ENCODE peak calls at places on chromosome 19, in seven cellular contexts. N is HepG2, T is K562, O is Panc1, W is H1, M is SK-N-SH, B is GM12878. Z is an unnamed sample.

GRCh38 chr19:58475714-58476497 is at the start of gene ZNF446:
- DNase-seq in N (peak), T (peak), O (peak), W (peak), M (peak), B (peak), Z (peak)

GRCh38 chr19:50830266-50831025 is 2.9 kb downstream of the KLK15 start:
- DNase-seq in N (no peak), T (no peak), O (no peak), W (no peak), M (peak), B (no peak), Z (no peak)

GRCh38 chr19:31356587-31357314 is 7.5 kb upstream of the TSHZ3 start:
- DNase-seq in N (no peak), T (peak), O (no peak), W (peak), M (peak), B (no peak), Z (no peak)

GRCh38 chr19:7928741-7929701 is 3.1 kb upstream of the CTXN1 start:
- DNase-seq in N (peak), T (peak), O (no peak), W (peak), M (peak), B (no peak), Z (no peak)

GRCh38 chr19:51507640-51508058 is 6.0 kb upstream of the SIGLEC12 start:
- DNase-seq in N (no peak), T (peak), O (no peak), W (no peak), M (no peak), B (no peak), Z (no peak)

GRCh38 chr19:41870401-41870873 is 6.6 kb upstream of the CD79A start:
- DNase-seq in N (no peak), T (no peak), O (no peak), W (no peak), M (peak), B (no peak), Z (no peak)

GRCh38 chr19:47296036-47296435 is 13.6 kb upstream of the C5AR1 start:
- DNase-seq in N (peak), T (peak), O (peak), W (peak), M (peak), B (no peak), Z (peak)

GRCh38 chr19:55459950-55460657 is 1.3 kb downstream of the ISOC2 start:
- DNase-seq in N (peak), T (no peak), O (no peak), W (no peak), M (peak), B (no peak), Z (no peak)

GRCh38 chr19:42200116-42200740 is 17.2 kb downstream of the DEDD2 start:
- DNase-seq in N (no peak), T (no peak), O (no peak), W (no peak), M (no peak), B (no peak), Z (no peak)

GRCh38 chr19:12786149-12786870 is 5.0 kb upstream of the JUNB start:
- DNase-seq in N (no peak), T (no peak), O (no peak), W (no peak), M (peak), B (no peak), Z (no peak)

GRCh38 chr19:46442808-46443450 is 14.2 kb upstream of the PNMA8C start:
- DNase-seq in N (no peak), T (no peak), O (no peak), W (no peak), M (no peak), B (no peak), Z (no peak)

GRCh38 chr19:43950834-43951626 is at the start of gene ZNF221:
- DNase-seq in N (peak), T (peak), O (peak), W (peak), M (peak), B (peak), Z (peak)

GRCh38 chr19:2184422-2185012 is 20.8 kb downstream of the DOT1L start:
- DNase-seq in N (no peak), T (no peak), O (no peak), W (no peak), M (no peak), B (no peak), Z (no peak)

DNA sequence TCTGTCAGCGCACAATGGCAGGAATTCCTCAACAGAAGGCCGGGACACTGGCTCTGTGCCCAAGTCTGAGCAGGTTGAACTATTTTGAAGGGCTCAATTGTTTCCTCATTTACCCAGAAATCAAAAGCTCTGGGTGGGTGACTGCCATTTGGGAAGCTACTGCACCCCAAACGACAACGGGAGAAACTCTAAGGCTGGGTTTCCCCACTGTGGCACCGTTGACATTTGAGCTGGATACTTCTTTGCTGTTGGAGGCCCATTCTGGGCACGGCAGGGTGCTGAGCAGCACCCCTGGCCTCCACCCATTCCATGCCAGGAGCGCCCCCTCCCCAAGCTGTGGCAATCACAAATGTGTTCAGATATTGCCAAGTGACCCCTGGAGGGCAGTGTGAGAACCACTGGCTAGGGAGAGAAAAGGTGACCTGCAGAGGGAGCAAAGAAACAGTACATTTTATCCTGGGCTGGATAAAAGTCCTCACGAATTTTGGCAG is 62.5 kb downstream of the RFX2 start:
- DNase-seq in N (peak), T (peak), O (peak), W (peak), M (peak), B (no peak), Z (peak)
- H3K27ac ChIP-seq in N (no peak), T (no peak), O (no peak), W (no peak), M (peak), B (no peak), Z (no peak)

DNA sequence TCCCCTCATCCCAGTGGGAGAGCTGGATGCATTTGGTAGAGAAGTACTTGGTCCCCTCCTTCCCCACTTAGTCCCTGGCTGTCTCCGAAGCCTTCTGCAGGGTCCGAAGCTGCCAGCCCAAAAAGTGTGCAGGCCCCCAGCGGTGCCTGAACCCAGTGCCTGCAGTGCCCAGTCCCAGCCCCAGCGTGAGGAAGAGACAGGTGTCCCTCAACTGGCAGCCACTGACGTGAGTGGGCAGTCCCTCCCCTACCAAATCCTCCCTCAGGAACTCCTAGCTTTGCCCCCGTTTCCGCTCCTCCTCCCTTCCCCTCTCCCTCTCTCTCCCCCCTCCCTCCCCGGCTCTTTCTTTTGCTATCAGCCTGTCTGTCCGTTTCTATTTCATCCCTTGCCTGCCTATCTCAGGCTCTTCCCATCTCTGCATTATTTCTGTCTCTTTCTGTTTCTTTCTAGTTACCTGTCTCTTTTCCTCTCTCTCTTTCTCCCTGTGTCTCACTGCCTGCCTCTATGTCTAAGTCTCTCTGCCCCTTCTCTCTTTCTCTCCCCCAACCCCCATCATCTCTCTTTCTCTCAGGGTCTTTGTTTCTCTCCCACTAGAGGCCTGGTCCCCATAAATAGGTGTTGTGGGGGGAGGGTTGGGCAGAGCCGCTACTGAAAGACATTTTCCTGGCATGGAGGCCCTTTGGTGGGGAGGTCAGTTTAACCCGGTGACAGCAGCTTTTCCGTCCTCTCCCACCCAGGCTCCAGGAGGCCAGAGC is 1.7 kb upstream of the LTBP4 start:
- DNase-seq in N (no peak), T (no peak), O (no peak), W (no peak), M (no peak), B (no peak), Z (no peak)
- TF ChIP-seq SIN3A in N (no peak), T (no peak), O (no peak), W (no peak), M (no peak), B (no peak), Z (no peak)

DNA sequence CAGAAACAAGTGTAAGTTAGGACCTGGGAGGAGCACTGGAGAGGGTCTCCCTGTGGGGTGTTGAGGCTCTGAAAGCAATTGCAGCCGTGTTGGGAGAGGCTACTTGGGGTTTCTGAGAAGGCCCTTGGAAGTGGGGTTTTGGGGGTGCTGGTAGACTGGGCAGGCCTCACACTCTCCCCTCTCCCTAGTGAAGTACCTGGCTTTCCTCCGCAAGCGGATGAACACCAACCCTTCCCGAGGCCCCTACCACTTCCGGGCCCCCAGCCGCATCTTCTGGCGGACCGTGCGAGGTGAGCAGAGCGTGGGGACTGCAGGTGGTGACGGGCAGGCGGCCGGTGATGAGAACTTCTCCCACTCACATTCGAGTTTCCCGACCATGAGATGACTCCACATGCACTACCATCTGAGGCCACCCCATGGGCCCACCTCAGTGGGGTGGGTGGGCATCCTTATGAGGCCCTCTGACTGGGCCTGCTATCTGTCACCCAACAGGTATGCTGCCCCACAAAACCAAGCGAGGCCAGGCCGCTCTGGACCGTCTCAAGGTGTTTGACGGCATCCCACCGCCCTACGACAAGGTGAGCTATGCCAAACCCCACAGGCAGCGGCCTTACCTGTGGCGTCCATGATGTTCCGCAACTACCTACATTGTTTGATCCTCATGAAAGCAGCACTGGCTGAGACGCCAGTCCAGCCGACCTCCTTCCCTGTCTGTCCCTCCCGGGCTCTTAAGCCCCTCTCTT is 3.0 kb downstream of the RPL13A start:
- DNase-seq in N (no peak), T (peak), O (no peak), W (no peak), M (no peak), B (no peak), Z (no peak)
- H3K4me3 ChIP-seq in N (no peak), T (peak), O (peak), W (no peak), M (peak), B (peak), Z (peak)

GRCh38 chr19:16394681-16395375 is 70.2 kb downstream of the KLF2 start:
- DNase-seq in N (no peak), T (no peak), O (no peak), W (no peak), M (no peak), B (no peak), Z (no peak)

GRCh38 chr19:16391301-16392055 is 66.9 kb downstream of the KLF2 start:
- DNase-seq in N (no peak), T (no peak), O (no peak), W (no peak), M (no peak), B (no peak), Z (no peak)

GRCh38 chr19:16389848-16390247 is 65.2 kb downstream of the KLF2 start:
- DNase-seq in N (no peak), T (no peak), O (no peak), W (no peak), M (no peak), B (no peak), Z (no peak)

GRCh38 chr19:16397791-16398529 is 73.3 kb downstream of the KLF2 start:
- DNase-seq in N (no peak), T (no peak), O (no peak), W (no peak), M (no peak), B (no peak), Z (no peak)

DNA sequence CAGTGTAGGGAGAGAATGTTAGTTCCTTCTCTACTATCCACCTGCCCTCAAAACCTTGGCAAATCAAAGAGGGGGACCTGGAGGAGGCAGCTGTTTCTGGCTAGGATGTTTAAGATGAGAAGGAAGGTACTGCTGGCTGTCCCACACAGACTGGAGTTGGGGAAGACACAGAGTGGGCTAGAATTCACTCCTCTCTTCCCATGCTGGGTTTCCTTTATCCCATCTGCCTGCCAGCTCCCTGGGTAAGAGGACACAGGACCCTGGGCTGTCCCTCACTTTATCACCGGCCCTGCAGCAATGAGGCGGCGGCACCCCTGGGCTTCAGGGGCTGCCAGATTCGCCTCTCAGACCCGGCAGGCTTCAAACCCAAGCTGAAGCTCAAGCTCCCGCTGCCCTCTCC is 69.5 kb downstream of the KLF2 start:
- DNase-seq in N (no peak), T (no peak), O (no peak), W (no peak), M (no peak), B (no peak), Z (no peak)
- H3K27ac ChIP-seq in N (no peak), T (no peak), O (no peak), W (no peak), M (no peak), B (no peak), Z (no peak)